ENCODE peak calls at places on chromosome 9, in seven cellular contexts. W is IMR-90, J is H9, L is neuronal stem cell, B is mesendoderm, N is H1, Q is mesenchymal stem cell. G is an unnamed sample.
A peak's percentile ranks its signal among the peaks of the same experiment; 100 is the strongest.

GRCh38 chr9:72427801-72428200 is 62.8 kb upstream of the ZFAND5 start:
- DNase-seq in W (no peak), J (no peak), L (no peak), B (no peak), N (no peak), Q (no peak), G (no peak)

GRCh38 chr9:77417570-77417969 is 230.6 kb downstream of the GNA14 start:
- DNase-seq in W (peak; percentile 79), J (no peak), L (no peak), B (peak; percentile 51), N (no peak), Q (peak; percentile 93), G (peak; percentile 14)

GRCh38 chr9:16449331-16449730 is 421.1 kb downstream of the BNC2 start:
- DNase-seq in W (no peak), J (no peak), L (no peak), B (no peak), N (no peak), Q (no peak), G (no peak)

GRCh38 chr9:108621991-108622390 is 233.8 kb downstream of the ACTL7B start:
- DNase-seq in W (no peak), J (no peak), L (no peak), B (no peak), N (no peak), Q (no peak), G (no peak)

GRCh38 chr9:92151691-92152393 is 36.6 kb upstream of the SPTLC1 start:
- DNase-seq in W (peak; percentile 84), J (no peak), L (no peak), B (no peak), N (no peak), Q (peak; percentile 91), G (peak; percentile 99)

GRCh38 chr9:116101516-116101915 is 52.1 kb upstream of the PAPPA start:
- DNase-seq in W (peak; percentile 84), J (no peak), L (no peak), B (no peak), N (no peak), Q (peak; percentile 75), G (peak; percentile 64)

GRCh38 chr9:77816641-77817341 is 168.7 kb upstream of the GNA14 start:
- DNase-seq in W (peak; percentile 47), J (no peak), L (no peak), B (no peak), N (no peak), Q (no peak), G (no peak)

GRCh38 chr9:110427497-110428104 is 89.9 kb upstream of the TXNDC8 start:
- DNase-seq in W (peak; percentile 28), J (peak; percentile 77), L (peak; percentile 29), B (peak; percentile 71), N (peak; percentile 29), Q (peak; percentile 52), G (peak; percentile 74)

GRCh38 chr9:113593682-113594281 is 130.3 kb downstream of the RGS3 start:
- DNase-seq in W (peak; percentile 98), J (peak; percentile 99), L (peak; percentile 98), B (peak; percentile 100), N (peak; percentile 94), Q (peak; percentile 100), G (peak; percentile 90)

GRCh38 chr9:36488322-36488838 is 84.3 kb upstream of the MELK start:
- DNase-seq in W (no peak), J (no peak), L (no peak), B (no peak), N (no peak), Q (no peak), G (no peak)

GRCh38 chr9:79015951-79016350 is 555.8 kb upstream of the TLE4 start:
- DNase-seq in W (no peak), J (no peak), L (no peak), B (no peak), N (no peak), Q (no peak), G (no peak)

GRCh38 chr9:79014929-79015699 is 556.7 kb upstream of the TLE4 start:
- DNase-seq in W (no peak), J (no peak), L (no peak), B (no peak), N (no peak), Q (peak; percentile 69), G (peak; percentile 38)

GRCh38 chr9:79011461-79011860 is 560.3 kb upstream of the TLE4 start:
- DNase-seq in W (no peak), J (no peak), L (no peak), B (no peak), N (no peak), Q (peak; percentile 22), G (no peak)

GRCh38 chr9:79012561-79012960 is 559.2 kb upstream of the TLE4 start:
- DNase-seq in W (peak; percentile 70), J (no peak), L (no peak), B (peak; percentile 46), N (no peak), Q (peak; percentile 41), G (no peak)

GRCh38 chr9:79013715-79014610 is 557.8 kb upstream of the TLE4 start:
- DNase-seq in W (peak; percentile 38), J (no peak), L (no peak), B (no peak), N (no peak), Q (peak; percentile 54), G (peak; percentile 86)
- H3K27ac ChIP-seq in W (no peak overlapping the region), J (no peak overlapping the region), L (no peak overlapping the region), B (no peak overlapping the region), N (no peak overlapping the region), Q (no peak overlapping the region), G (no peak overlapping the region)

GRCh38 chr9:87370003-87370685 is 127.5 kb upstream of the DAPK1 start:
- DNase-seq in W (no peak), J (no peak), L (no peak), B (no peak), N (no peak), Q (no peak), G (no peak)
- H2BK5ac ChIP-seq in W (no peak overlapping the region), J (no peak overlapping the region), L (no peak overlapping the region), B (no peak overlapping the region), N (peak overlapping the region; percentile 8), Q (no peak overlapping the region), G (no peak overlapping the region)

DNA sequence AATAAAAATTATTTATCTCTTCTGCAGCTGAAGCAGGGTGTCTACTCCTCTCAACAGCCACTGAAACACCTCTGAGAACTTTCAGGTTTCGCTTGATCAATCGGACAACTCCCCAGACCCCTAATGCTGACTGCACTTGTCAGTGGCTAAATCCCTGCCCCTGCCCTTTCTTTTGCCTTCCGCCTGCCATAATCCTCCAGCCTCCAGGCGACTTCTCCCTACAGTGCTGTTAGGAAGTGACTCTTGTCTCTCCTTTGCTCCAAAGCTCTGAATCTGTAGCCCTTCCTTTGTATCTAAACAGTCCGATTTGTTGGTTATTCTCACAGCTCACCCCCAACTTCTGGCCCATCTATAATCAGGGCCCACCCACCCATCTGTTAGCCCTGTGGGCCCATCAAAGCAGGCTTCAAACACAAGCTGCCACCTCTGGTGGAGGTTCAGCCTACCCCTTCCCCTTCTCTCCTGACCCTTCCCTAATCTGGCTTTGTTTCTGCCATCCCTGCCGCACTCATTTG is 53.7 kb upstream of the IFNK start:
- DNase-seq in W (no peak), J (no peak), L (no peak), B (no peak), N (no peak), Q (no peak), G (no peak)
- H3K27ac ChIP-seq in W (no peak overlapping the region), J (no peak overlapping the region), L (peak overlapping the region; percentile 52), B (no peak overlapping the region), N (no peak overlapping the region), Q (no peak overlapping the region), G (no peak overlapping the region)

DNA sequence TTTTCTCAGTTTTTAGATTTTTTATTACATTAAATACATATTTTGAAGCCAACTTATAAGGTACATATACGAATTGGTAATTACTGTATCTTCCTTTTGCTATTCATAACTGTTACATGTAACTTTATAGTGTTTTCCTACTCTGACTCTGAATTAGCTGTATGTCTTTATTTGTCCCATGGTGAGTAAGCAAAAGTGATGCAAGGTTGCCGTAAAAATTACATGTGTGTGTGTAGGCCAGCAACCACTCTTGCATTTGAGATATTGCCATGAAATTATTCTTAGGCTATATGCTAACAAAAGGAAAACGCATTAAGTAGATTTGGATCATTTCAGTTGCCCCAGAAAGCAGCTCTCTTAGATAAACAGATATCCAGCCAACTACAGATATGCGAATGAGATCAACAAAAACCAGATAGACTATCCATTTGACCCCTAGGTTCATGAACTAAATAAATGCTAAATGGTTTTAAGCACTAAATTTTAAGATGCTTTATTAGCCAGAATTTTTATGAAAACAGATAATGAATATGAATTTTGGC is 73.6 kb downstream of the CYLC2 start:
- DNase-seq in W (no peak), J (no peak), L (no peak), B (peak; percentile 2), N (no peak), Q (no peak), G (no peak)
- H2BK5ac ChIP-seq in W (no peak overlapping the region), J (no peak overlapping the region), L (no peak overlapping the region), B (no peak overlapping the region), N (no peak overlapping the region), Q (no peak overlapping the region), G (no peak overlapping the region)

GRCh38 chr9:121690316-121690715 is 38.9 kb downstream of the DAB2IP start:
- DNase-seq in W (no peak), J (no peak), L (peak; percentile 23), B (peak; percentile 72), N (no peak), Q (peak; percentile 58), G (peak; percentile 59)
- H3K27ac ChIP-seq in W (no peak overlapping the region), J (no peak overlapping the region), L (no peak overlapping the region), B (no peak overlapping the region), N (no peak overlapping the region), Q (no peak overlapping the region), G (no peak overlapping the region)

GRCh38 chr9:32423371-32423770 is 38.9 kb downstream of the ACO1 start:
- DNase-seq in W (peak; percentile 90), J (no peak), L (no peak), B (no peak), N (no peak), Q (peak; percentile 81), G (no peak)

GRCh38 chr9:32414856-32415255 is 30.4 kb downstream of the ACO1 start:
- DNase-seq in W (no peak), J (no peak), L (no peak), B (no peak), N (no peak), Q (no peak), G (no peak)

GRCh38 chr9:32422237-32422806 is 37.9 kb downstream of the ACO1 start:
- DNase-seq in W (no peak), J (no peak), L (no peak), B (no peak), N (no peak), Q (no peak), G (no peak)

GRCh38 chr9:32424616-32425015 is 40.2 kb downstream of the ACO1 start:
- DNase-seq in W (peak; percentile 17), J (no peak), L (no peak), B (no peak), N (no peak), Q (peak; percentile 81), G (no peak)

DNA sequence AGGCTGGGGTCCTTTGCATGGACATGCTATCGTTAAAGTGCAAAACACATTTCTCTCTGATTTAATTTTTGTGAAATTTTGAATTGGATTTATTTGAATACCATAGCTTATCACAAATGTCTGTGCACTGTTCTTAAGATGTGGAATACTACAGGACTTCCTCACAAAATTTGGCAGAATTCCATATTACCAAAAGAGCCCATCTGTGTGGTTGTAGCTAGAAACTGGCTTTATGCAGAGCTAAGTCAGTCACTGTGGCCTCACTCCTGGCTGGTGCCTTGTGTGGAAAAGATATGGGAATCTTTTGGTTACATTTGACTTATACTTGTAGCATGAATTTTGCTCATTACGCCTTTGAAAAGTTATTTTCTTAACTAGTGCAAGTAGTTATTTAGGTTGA is 35.5 kb downstream of the ACO1 start:
- DNase-seq in W (peak; percentile 53), J (no peak), L (no peak), B (no peak), N (no peak), Q (no peak), G (no peak)
- H2BK5ac ChIP-seq in W (no peak overlapping the region), J (no peak overlapping the region), L (no peak overlapping the region), B (no peak overlapping the region), N (no peak overlapping the region), Q (no peak overlapping the region), G (no peak overlapping the region)

G was measured in trophoblast cell.